ENCODE peak calls at places on chromosomes 4 and X, in six cellular contexts. R, P, S, M, T and B are unnamed samples.

GRCh38 chr4:165027762-165028402 is 3.9 kb upstream of the TRIM60 start:
- DNase-seq in R (no peak), P (no peak), S (no peak), M (no peak), T (no peak), B (no peak)

GRCh38 chr4:154807042-154807630 is 26.1 kb downstream of the RBM46 start:
- DNase-seq in R (no peak), P (peak), S (peak), M (peak), T (peak), B (no peak)

GRCh38 chrX:133249659-133250058 is 31.5 kb upstream of the TFDP3 start:
- DNase-seq in R (no peak), P (no peak), S (no peak), M (no peak), T (no peak), B (no peak)

GRCh38 chr4:41375561-41375960 is 118.8 kb downstream of the UCHL1 start:
- DNase-seq in R (no peak), P (no peak), S (no peak), M (no peak), T (no peak), B (no peak)

GRCh38 chr4:65311120-65311519 is 359.2 kb downstream of the EPHA5 start:
- DNase-seq in R (no peak), P (no peak), S (no peak), M (no peak), T (no peak), B (no peak)

GRCh38 chr4:147578611-147579010 is 38.6 kb upstream of the TMEM184C start:
- DNase-seq in R (no peak), P (no peak), S (no peak), M (no peak), T (no peak), B (no peak)

GRCh38 chr4:152524429-152524828 is 11.5 kb downstream of the FBXW7 start:
- DNase-seq in R (no peak), P (no peak), S (no peak), M (no peak), T (no peak), B (no peak)

GRCh38 chr4:6495296-6495590 is 22.8 kb upstream of the PPP2R2C start:
- DNase-seq in R (no peak), P (no peak), S (no peak), M (no peak), T (no peak), B (no peak)

GRCh38 chr4:176464748-176465147 is 145.0 kb downstream of the SPCS3 start:
- DNase-seq in R (no peak), P (no peak), S (no peak), M (peak), T (no peak), B (no peak)

GRCh38 chrX:12206413-12206812 is 68.1 kb downstream of the FRMPD4 start:
- DNase-seq in R (no peak), P (no peak), S (no peak), M (no peak), T (no peak), B (no peak)

GRCh38 chr4:121243476-121243875 is 79.4 kb upstream of the TNIP3 start:
- DNase-seq in R (no peak), P (no peak), S (peak), M (peak), T (no peak), B (no peak)

GRCh38 chr4:186149872-186150271 is 41.5 kb upstream of the CYP4V2 start:
- DNase-seq in R (no peak), P (peak), S (no peak), M (peak), T (peak), B (no peak)

GRCh38 chr4:78242071-78242470 is 184.9 kb downstream of the FRAS1 start:
- DNase-seq in R (no peak), P (no peak), S (no peak), M (no peak), T (no peak), B (no peak)

GRCh38 chrX:131907488-131908314 is 115.4 kb upstream of the STK26 start:
- DNase-seq in R (no peak), P (no peak), S (no peak), M (no peak), T (no peak), B (no peak)

GRCh38 chr4:121734576-121734975 is 30.4 kb downstream of the SMIM43 start:
- DNase-seq in R (no peak), P (no peak), S (no peak), M (no peak), T (no peak), B (no peak)

GRCh38 chr4:186067757-186068385 is 1.1 kb upstream of the TLR3 start:
- DNase-seq in R (no peak), P (no peak), S (peak), M (peak), T (peak), B (no peak)

GRCh38 chrX:1244164-1245076 is 24.2 kb upstream of the CSF2RA start:
- DNase-seq in R (no peak), P (no peak), S (no peak), M (peak), T (peak), B (no peak)

GRCh38 chr4:97153042-97153441 is 990.2 kb downstream of the STPG2 start:
- DNase-seq in R (no peak), P (peak), S (no peak), M (no peak), T (peak), B (no peak)

GRCh38 chr4:66921433-66921832 is 623.9 kb downstream of the CENPC start:
- DNase-seq in R (no peak), P (no peak), S (no peak), M (no peak), T (no peak), B (no peak)

GRCh38 chr4:67126115-67126514 is 419.2 kb downstream of the CENPC start:
- DNase-seq in R (no peak), P (no peak), S (no peak), M (no peak), T (no peak), B (no peak)

GRCh38 chr4:10204401-10205058 is 87.9 kb upstream of the WDR1 start:
- DNase-seq in R (no peak), P (no peak), S (no peak), M (no peak), T (no peak), B (no peak)

GRCh38 chr4:113757486-113757885 is 4.1 kb downstream of the CAMK2D start:
- DNase-seq in R (no peak), P (no peak), S (no peak), M (no peak), T (peak), B (no peak)

GRCh38 chr4:165383757-165384156 is 4.9 kb downstream of the CPE start:
- DNase-seq in R (no peak), P (no peak), S (no peak), M (no peak), T (peak), B (no peak)

GRCh38 chrX:22135171-22135711 is 103.1 kb downstream of the PHEX start:
- DNase-seq in R (no peak), P (no peak), S (peak), M (no peak), T (peak), B (no peak)

GRCh38 chrX:150199181-150199580 is 163.9 kb upstream of the MAMLD1 start:
- DNase-seq in R (no peak), P (no peak), S (no peak), M (no peak), T (no peak), B (no peak)

GRCh38 chr4:7964890-7965662 is 25.4 kb upstream of the AFAP1 start:
- DNase-seq in R (no peak), P (no peak), S (peak), M (peak), T (no peak), B (no peak)

GRCh38 chrX:149652232-149652981 is 20.8 kb upstream of the TMEM185A start:
- DNase-seq in R (no peak), P (no peak), S (no peak), M (no peak), T (no peak), B (no peak)

GRCh38 chr4:81491943-81492342 is 20.2 kb upstream of the RASGEF1B start:
- DNase-seq in R (no peak), P (no peak), S (no peak), M (peak), T (no peak), B (no peak)

GRCh38 chrX:133594156-133594555 is 178.9 kb upstream of the GPC4 start:
- DNase-seq in R (no peak), P (no peak), S (no peak), M (no peak), T (no peak), B (no peak)

GRCh38 chr4:125735107-125735506 is 420.4 kb downstream of the FAT4 start:
- DNase-seq in R (no peak), P (peak), S (peak), M (no peak), T (no peak), B (no peak)